ENCODE peak calls at places on chromosomes 2 and 18, in eight cellular contexts. One of them, this sample, is unnamed.

GRCh38 chr18:32893915-32894314 is 121.1 kb upstream of the KLHL14 start:
- DNase-seq in fibroblast of the aortic adventitia: no peak
- DNase-seq in cardiac muscle cell: no peak
- DNase-seq in GM23338: peak; percentile 60
- DNase-seq in HCT116: no peak
- DNase-seq in ovary: no peak
- DNase-seq in cardiac fibroblast: peak; percentile 13
- DNase-seq in brain microvascular endothelial cell: no peak
- DNase-seq in this sample: no peak

GRCh38 chr2:54724150-54724559 is 693 bp downstream of the EML6 start:
- DNase-seq in fibroblast of the aortic adventitia: peak; percentile 35
- DNase-seq in cardiac muscle cell: no peak
- DNase-seq in GM23338: no peak
- DNase-seq in HCT116: no peak
- DNase-seq in ovary: no peak
- DNase-seq in cardiac fibroblast: peak; percentile 36
- DNase-seq in brain microvascular endothelial cell: no peak
- DNase-seq in this sample: peak; percentile 19

GRCh38 chr18:32911660-32912284 is 138.9 kb upstream of the KLHL14 start:
- DNase-seq in fibroblast of the aortic adventitia: peak; percentile 74
- DNase-seq in cardiac muscle cell: no peak
- DNase-seq in GM23338: no peak
- DNase-seq in HCT116: no peak
- DNase-seq in ovary: no peak
- DNase-seq in cardiac fibroblast: peak; percentile 56
- DNase-seq in brain microvascular endothelial cell: no peak
- DNase-seq in this sample: peak; percentile 82

GRCh38 chr18:46946656-46947282 is 29.4 kb downstream of the KATNAL2 start:
- DNase-seq in fibroblast of the aortic adventitia: peak; percentile 63
- DNase-seq in cardiac muscle cell: peak; percentile 87
- DNase-seq in GM23338: peak; percentile 98
- DNase-seq in HCT116: no peak
- DNase-seq in ovary: peak; percentile 52
- DNase-seq in cardiac fibroblast: peak; percentile 87
- DNase-seq in brain microvascular endothelial cell: peak; percentile 96
- DNase-seq in this sample: peak; percentile 91

GRCh38 chr2:176173679-176174381 is 14.6 kb upstream of the HOXD1 start:
- DNase-seq in fibroblast of the aortic adventitia: no peak
- DNase-seq in cardiac muscle cell: no peak
- DNase-seq in GM23338: no peak
- DNase-seq in HCT116: no peak
- DNase-seq in ovary: no peak
- DNase-seq in cardiac fibroblast: no peak
- DNase-seq in brain microvascular endothelial cell: no peak
- DNase-seq in this sample: no peak

GRCh38 chr2:28280576-28280975 is 112.1 kb upstream of the FOSL2 start:
- DNase-seq in fibroblast of the aortic adventitia: no peak
- DNase-seq in cardiac muscle cell: no peak
- DNase-seq in GM23338: no peak
- DNase-seq in HCT116: no peak
- DNase-seq in ovary: no peak
- DNase-seq in cardiac fibroblast: no peak
- DNase-seq in brain microvascular endothelial cell: no peak
- DNase-seq in this sample: no peak

GRCh38 chr18:14179306-14179705 is 47.1 kb upstream of the ZNF519 start:
- DNase-seq in fibroblast of the aortic adventitia: no peak
- DNase-seq in cardiac muscle cell: no peak
- DNase-seq in GM23338: no peak
- DNase-seq in HCT116: no peak
- DNase-seq in ovary: no peak
- DNase-seq in cardiac fibroblast: peak; percentile 0
- DNase-seq in brain microvascular endothelial cell: no peak
- DNase-seq in this sample: peak; percentile 1

GRCh38 chr2:102749938-102750337 is 11.9 kb upstream of the TMEM182 start:
- DNase-seq in fibroblast of the aortic adventitia: no peak
- DNase-seq in cardiac muscle cell: no peak
- DNase-seq in GM23338: no peak
- DNase-seq in HCT116: no peak
- DNase-seq in ovary: no peak
- DNase-seq in cardiac fibroblast: no peak
- DNase-seq in brain microvascular endothelial cell: no peak
- DNase-seq in this sample: no peak

GRCh38 chr2:9582624-9583023 is 27.0 kb upstream of the ADAM17 start:
- DNase-seq in fibroblast of the aortic adventitia: no peak
- DNase-seq in cardiac muscle cell: no peak
- DNase-seq in GM23338: no peak
- DNase-seq in HCT116: no peak
- DNase-seq in ovary: no peak
- DNase-seq in cardiac fibroblast: no peak
- DNase-seq in brain microvascular endothelial cell: no peak
- DNase-seq in this sample: no peak

GRCh38 chr2:236092714-236093113 is 75.5 kb downstream of the GBX2 start:
- DNase-seq in fibroblast of the aortic adventitia: no peak
- DNase-seq in cardiac muscle cell: no peak
- DNase-seq in GM23338: peak; percentile 57
- DNase-seq in HCT116: no peak
- DNase-seq in ovary: no peak
- DNase-seq in cardiac fibroblast: no peak
- DNase-seq in brain microvascular endothelial cell: no peak
- DNase-seq in this sample: no peak

GRCh38 chr2:118761791-118762190 is 85.7 kb downstream of the EN1 start:
- DNase-seq in fibroblast of the aortic adventitia: no peak
- DNase-seq in cardiac muscle cell: no peak
- DNase-seq in GM23338: no peak
- DNase-seq in HCT116: no peak
- DNase-seq in ovary: no peak
- DNase-seq in cardiac fibroblast: no peak
- DNase-seq in brain microvascular endothelial cell: no peak
- DNase-seq in this sample: no peak

GRCh38 chr2:118764855-118765254 is 82.6 kb downstream of the EN1 start:
- DNase-seq in fibroblast of the aortic adventitia: no peak
- DNase-seq in cardiac muscle cell: no peak
- DNase-seq in GM23338: no peak
- DNase-seq in HCT116: no peak
- DNase-seq in ovary: no peak
- DNase-seq in cardiac fibroblast: no peak
- DNase-seq in brain microvascular endothelial cell: no peak
- DNase-seq in this sample: no peak

DNA sequence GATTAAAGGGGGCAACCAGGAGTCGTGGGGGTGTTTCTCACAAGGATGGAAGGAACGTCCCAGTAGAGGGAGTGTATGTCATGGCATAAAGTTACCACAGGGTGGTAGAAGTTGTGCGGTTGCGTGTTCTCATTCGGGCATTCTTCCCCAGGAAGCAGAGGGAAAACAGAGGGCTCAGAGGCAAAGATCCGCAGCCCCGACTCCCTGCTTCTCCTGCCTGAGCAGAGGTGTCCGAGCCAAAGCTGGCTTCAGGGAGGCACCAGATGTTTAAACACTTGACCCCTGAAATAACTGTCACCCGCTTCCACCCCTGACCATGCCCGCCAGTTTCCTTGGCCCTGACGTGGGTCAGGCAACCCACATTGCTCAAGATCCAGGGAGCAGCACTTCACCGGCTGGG is 83.7 kb downstream of the EN1 start:
- DNase-seq in fibroblast of the aortic adventitia: peak; percentile 39
- DNase-seq in cardiac muscle cell: peak; percentile 60
- DNase-seq in GM23338: peak; percentile 81
- DNase-seq in HCT116: no peak
- DNase-seq in ovary: no peak
- DNase-seq in cardiac fibroblast: peak; percentile 20
- DNase-seq in brain microvascular endothelial cell: peak; percentile 11
- DNase-seq in this sample: peak; percentile 8
- TF ChIP-seq CTCF in fibroblast of the aortic adventitia: peak; percentile 49
- TF ChIP-seq CTCF in cardiac muscle cell: peak; percentile 52
- TF ChIP-seq CTCF in GM23338: peak; percentile 53
- TF ChIP-seq CTCF in HCT116: peak; percentile 23
- TF ChIP-seq CTCF in ovary: no peak
- TF ChIP-seq CTCF in cardiac fibroblast: peak; percentile 35
- TF ChIP-seq CTCF in brain microvascular endothelial cell: peak; percentile 50
- TF ChIP-seq CTCF in this sample: peak; percentile 18

GRCh38 chr18:9139400-9140039 is 2.9 kb downstream of the ANKRD12 start:
- DNase-seq in fibroblast of the aortic adventitia: no peak
- DNase-seq in cardiac muscle cell: no peak
- DNase-seq in GM23338: no peak
- DNase-seq in HCT116: no peak
- DNase-seq in ovary: no peak
- DNase-seq in cardiac fibroblast: no peak
- DNase-seq in brain microvascular endothelial cell: no peak
- DNase-seq in this sample: no peak

GRCh38 chr18:9135081-9135911 is 1.3 kb upstream of the ANKRD12 start:
- DNase-seq in fibroblast of the aortic adventitia: no peak
- DNase-seq in cardiac muscle cell: no peak
- DNase-seq in GM23338: no peak
- DNase-seq in HCT116: no peak
- DNase-seq in ovary: no peak
- DNase-seq in cardiac fibroblast: no peak
- DNase-seq in brain microvascular endothelial cell: no peak
- DNase-seq in this sample: no peak

GRCh38 chr18:9135912-9136314 is 668 bp upstream of the ANKRD12 start:
- DNase-seq in fibroblast of the aortic adventitia: peak; percentile 28
- DNase-seq in cardiac muscle cell: peak; percentile 33
- DNase-seq in GM23338: peak; percentile 93
- DNase-seq in HCT116: peak; percentile 43
- DNase-seq in ovary: no peak
- DNase-seq in cardiac fibroblast: no peak
- DNase-seq in brain microvascular endothelial cell: no peak
- DNase-seq in this sample: no peak

GRCh38 chr18:9136315-9137141 is at the start of gene ANKRD12:
- DNase-seq in fibroblast of the aortic adventitia: peak; percentile 95
- DNase-seq in cardiac muscle cell: peak; percentile 99
- DNase-seq in GM23338: peak; percentile 94
- DNase-seq in HCT116: peak; percentile 89
- DNase-seq in ovary: peak; percentile 96
- DNase-seq in cardiac fibroblast: peak; percentile 97
- DNase-seq in brain microvascular endothelial cell: peak; percentile 93
- DNase-seq in this sample: peak; percentile 98

DNA sequence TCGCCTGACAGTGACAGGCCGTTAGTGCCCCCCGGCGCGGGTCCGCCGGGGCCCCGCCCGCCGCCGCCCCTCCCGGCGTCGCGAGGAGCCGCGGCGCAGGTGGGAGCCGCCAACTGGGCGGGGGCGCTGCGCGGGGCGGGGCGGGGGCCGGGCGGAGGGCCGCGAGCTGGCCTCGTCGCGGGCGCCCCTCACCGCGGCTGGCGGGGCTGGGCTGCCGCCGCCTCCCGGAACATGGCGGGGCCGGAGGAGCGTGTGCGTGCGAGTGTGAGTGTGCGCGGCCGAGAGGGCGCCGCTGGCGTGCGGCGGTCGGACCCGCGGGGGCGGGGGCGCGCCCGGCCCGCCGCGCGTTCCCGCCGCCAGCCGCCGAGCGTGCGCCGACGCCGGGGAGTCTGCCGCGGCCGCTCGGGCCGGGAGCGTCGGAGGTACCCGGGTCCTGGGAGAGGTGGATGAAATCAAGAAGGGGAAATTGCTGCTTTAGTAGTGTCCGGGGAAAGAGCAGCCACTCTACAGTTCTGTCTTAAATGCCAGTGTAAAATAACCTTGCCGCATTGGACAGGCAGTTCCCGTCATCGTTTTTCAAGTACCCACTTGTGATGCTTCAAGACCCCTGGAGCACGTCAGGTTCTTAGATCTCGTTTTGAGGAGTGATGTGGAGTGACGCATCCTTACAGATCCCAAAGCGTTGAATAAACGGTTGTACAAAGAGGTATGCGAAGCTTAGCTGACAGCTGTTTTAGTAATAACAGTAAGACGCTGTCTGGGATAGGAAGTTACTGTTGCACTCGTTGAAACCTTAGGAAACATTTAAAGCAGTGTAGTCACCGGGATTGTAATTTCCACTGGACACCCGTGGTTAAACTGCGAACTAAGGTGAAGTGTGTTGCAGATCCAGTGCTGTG is 836 bp downstream of the ANKRD12 start:
- DNase-seq in fibroblast of the aortic adventitia: peak; percentile 78
- DNase-seq in cardiac muscle cell: peak; percentile 80
- DNase-seq in GM23338: peak; percentile 74
- DNase-seq in HCT116: peak; percentile 22
- DNase-seq in ovary: peak; percentile 74
- DNase-seq in cardiac fibroblast: peak; percentile 89
- DNase-seq in brain microvascular endothelial cell: peak; percentile 77
- DNase-seq in this sample: peak; percentile 80
- H3K4me3 ChIP-seq in fibroblast of the aortic adventitia: peak overlapping the region; percentile 89
- H3K4me3 ChIP-seq in cardiac muscle cell: peak overlapping the region; percentile 50
- H3K4me3 ChIP-seq in GM23338: peak overlapping the region; percentile 81
- H3K4me3 ChIP-seq in HCT116: peak overlapping the region; percentile 85
- H3K4me3 ChIP-seq in ovary: peak overlapping the region; percentile 91
- H3K4me3 ChIP-seq in cardiac fibroblast: peak overlapping the region; percentile 83
- H3K4me3 ChIP-seq in brain microvascular endothelial cell: peak overlapping the region; percentile 84
- H3K4me3 ChIP-seq in this sample: peak overlapping the region; percentile 83

DNA sequence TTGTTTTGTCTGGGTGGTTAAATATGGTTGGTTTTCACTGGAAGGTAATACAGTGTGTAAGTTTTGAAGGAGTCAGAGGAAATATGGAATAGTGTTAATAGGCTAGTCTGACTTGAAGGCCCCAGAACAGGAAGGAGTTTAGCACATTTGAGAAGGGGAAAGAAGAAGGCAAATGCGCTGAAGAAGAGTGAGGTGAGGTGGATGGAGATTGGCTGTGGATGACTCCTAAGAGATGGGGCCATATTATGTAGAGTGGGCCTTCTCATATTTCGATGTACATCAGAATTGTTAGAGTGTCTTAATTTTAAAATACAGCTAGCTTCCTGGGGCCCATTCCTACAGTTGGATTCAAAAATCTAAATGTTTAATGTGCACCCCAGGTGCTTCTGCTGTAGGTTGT is 61.0 kb downstream of the GLS start:
- DNase-seq in fibroblast of the aortic adventitia: no peak
- DNase-seq in cardiac muscle cell: no peak
- DNase-seq in GM23338: no peak
- DNase-seq in HCT116: no peak
- DNase-seq in ovary: no peak
- DNase-seq in cardiac fibroblast: no peak
- DNase-seq in brain microvascular endothelial cell: no peak
- DNase-seq in this sample: no peak
- TF ChIP-seq CTCF in fibroblast of the aortic adventitia: no peak
- TF ChIP-seq CTCF in cardiac muscle cell: no peak
- TF ChIP-seq CTCF in GM23338: no peak
- TF ChIP-seq CTCF in HCT116: no peak
- TF ChIP-seq CTCF in ovary: no peak
- TF ChIP-seq CTCF in cardiac fibroblast: no peak
- TF ChIP-seq CTCF in brain microvascular endothelial cell: no peak
- TF ChIP-seq CTCF in this sample: no peak

DNA sequence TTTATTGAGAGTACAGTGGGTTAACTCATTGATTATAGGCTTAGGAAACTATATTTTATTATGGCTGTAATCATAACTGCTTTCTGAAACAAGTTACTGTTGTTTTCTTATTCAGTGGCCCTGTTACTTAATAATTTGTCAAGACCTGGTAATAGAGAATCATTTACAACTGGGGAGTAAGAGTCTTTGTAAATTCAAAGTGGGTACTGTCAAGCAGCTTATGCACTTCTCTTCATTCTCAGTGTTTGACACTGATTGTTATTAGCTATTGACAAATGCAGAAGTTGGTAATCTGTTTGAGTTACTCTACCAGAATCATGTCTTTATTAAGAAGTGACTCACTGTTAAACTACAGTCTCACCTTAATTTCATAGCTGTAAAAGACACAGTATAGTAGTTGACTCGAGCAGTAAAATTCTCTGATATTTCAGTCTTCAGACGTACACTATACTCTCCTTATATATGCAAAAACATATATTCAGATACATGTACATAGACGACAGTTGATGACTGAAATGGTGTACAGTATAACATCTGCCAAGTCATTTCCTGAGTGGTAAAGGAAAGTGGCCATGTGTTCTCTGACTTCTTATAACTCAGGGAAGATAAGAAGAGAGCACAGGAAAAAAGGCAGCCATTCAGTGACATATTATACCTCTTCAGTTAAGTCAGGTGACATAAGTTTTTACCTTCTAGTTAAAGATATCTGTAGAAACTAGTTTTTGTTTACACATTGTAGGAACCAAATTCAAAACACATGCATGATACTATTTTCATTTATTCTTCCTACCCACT is 36.0 kb upstream of the TTC27 start:
- DNase-seq in fibroblast of the aortic adventitia: peak; percentile 25
- DNase-seq in cardiac muscle cell: peak; percentile 54
- DNase-seq in GM23338: no peak
- DNase-seq in HCT116: no peak
- DNase-seq in ovary: no peak
- DNase-seq in cardiac fibroblast: peak; percentile 50
- DNase-seq in brain microvascular endothelial cell: peak; percentile 11
- DNase-seq in this sample: peak; percentile 27
- H3K4me3 ChIP-seq in fibroblast of the aortic adventitia: no peak overlapping the region
- H3K4me3 ChIP-seq in cardiac muscle cell: no peak overlapping the region
- H3K4me3 ChIP-seq in GM23338: no peak overlapping the region
- H3K4me3 ChIP-seq in HCT116: no peak overlapping the region
- H3K4me3 ChIP-seq in ovary: no peak overlapping the region
- H3K4me3 ChIP-seq in cardiac fibroblast: no peak overlapping the region
- H3K4me3 ChIP-seq in brain microvascular endothelial cell: no peak overlapping the region
- H3K4me3 ChIP-seq in this sample: no peak overlapping the region